ENCODE peak calls at places on chromosome 13, in four cellular contexts. X, Z, Q and O are unnamed samples.

GRCh38 chr13:95833713-95834112 is 156.8 kb downstream of the DNAJC3 start:
- DNase-seq in X (no peak), Z (no peak), Q (no peak), O (no peak)

GRCh38 chr13:39417643-39418042 is 185.3 kb downstream of the LHFPL6 start:
- DNase-seq in Q (no peak), X (no peak), Z (no peak), O (no peak)

GRCh38 chr13:66689037-66689619 is 541.0 kb downstream of the PCDH9 start:
- DNase-seq in Q (no peak), Z (no peak), X (no peak), O (no peak)

GRCh38 chr13:43880451-43880850 is 747 bp downstream of the LACC1 start:
- DNase-seq in Z (no peak), Q (no peak), X (no peak), O (no peak)

GRCh38 chr13:110023729-110024645 is 237.6 kb upstream of the IRS2 start:
- DNase-seq in Z (no peak), X (peak), Q (no peak), O (peak)

GRCh38 chr13:32838985-32839384 is 177.2 kb upstream of the KL start:
- DNase-seq in Q (no peak), X (no peak), Z (no peak), O (no peak)

GRCh38 chr13:20197361-20197834 is 4.7 kb upstream of the GJB2 start:
- DNase-seq in Q (peak), X (no peak), Z (no peak), O (no peak)

GRCh38 chr13:101307181-101307701 is 109.1 kb downstream of the NALCN start:
- DNase-seq in Q (no peak), X (no peak), Z (no peak), O (no peak)

GRCh38 chr13:76884167-76884566 is 2.0 kb downstream of the KCTD12 start:
- DNase-seq in X (peak), Z (no peak), Q (no peak), O (no peak)

GRCh38 chr13:46753137-46753536 is 43.8 kb downstream of the ESD start:
- DNase-seq in Z (no peak), Q (no peak), X (no peak), O (no peak)

GRCh38 chr13:99968521-99969367 is 2.8 kb downstream of the ZIC5 start:
- DNase-seq in X (no peak), Z (peak), Q (no peak), O (no peak)

GRCh38 chr13:102220681-102221228 is 181.1 kb downstream of the FGF14 start:
- DNase-seq in Q (no peak), Z (no peak), X (no peak), O (no peak)

GRCh38 chr13:77150651-77151050 is 123.7 kb upstream of the FBXL3 start:
- DNase-seq in X (no peak), Z (no peak), Q (no peak), O (no peak)

GRCh38 chr13:104953588-104953987 is 1581.9 kb downstream of the EFNB2 start:
- DNase-seq in Q (no peak), Z (no peak), X (no peak), O (no peak)

GRCh38 chr13:31944262-31945160 is 87.1 kb upstream of the FRY start:
- DNase-seq in Z (no peak), X (no peak), Q (no peak), O (no peak)

GRCh38 chr13:46679369-46680180 is 117.4 kb downstream of the ESD start:
- DNase-seq in X (no peak), Z (no peak), Q (peak), O (no peak)

GRCh38 chr13:41365636-41366035 is 54.6 kb downstream of the NAA16 start:
- DNase-seq in Z (no peak), Q (no peak), X (no peak), O (no peak)

GRCh38 chr13:90032841-90033493 is 1314.5 kb upstream of the MIR17HG start:
- DNase-seq in X (no peak), Z (no peak), Q (no peak), O (no peak)

GRCh38 chr13:37869756-37870488 is at the start of gene TRPC4:
- DNase-seq in Q (no peak), Z (no peak), X (peak), O (peak)

GRCh38 chr13:110390572-110390971 is 83.5 kb downstream of the COL4A2 start:
- DNase-seq in X (no peak), Q (no peak), Z (no peak), O (no peak)

GRCh38 chr13:19650742-19651141 is 17.3 kb downstream of the MPHOSPH8 start:
- DNase-seq in X (no peak), Z (no peak), Q (no peak), O (no peak)

GRCh38 chr13:37995052-37995451 is 125.5 kb upstream of the TRPC4 start:
- DNase-seq in Z (no peak), Q (no peak), X (no peak), O (no peak)

GRCh38 chr13:27355894-27356293 is 68.5 kb upstream of the GTF3A start:
- DNase-seq in X (no peak), Q (no peak), Z (no peak), O (no peak)

GRCh38 chr13:107516517-107516916 is 698.8 kb downstream of the LIG4 start:
- DNase-seq in Q (no peak), Z (no peak), X (no peak), O (no peak)

GRCh38 chr13:23794267-23795161 is 94.7 kb downstream of the MIPEP start:
- DNase-seq in Q (no peak), Z (no peak), X (no peak), O (no peak)

GRCh38 chr13:67130444-67130843 is 99.7 kb downstream of the PCDH9 start:
- DNase-seq in X (no peak), Q (no peak), Z (no peak), O (no peak)

GRCh38 chr13:112729408-112729807 is 39.6 kb downstream of the ATP11A start:
- DNase-seq in X (no peak), Q (no peak), Z (no peak), O (no peak)

GRCh38 chr13:66657165-66657895 is 572.8 kb downstream of the PCDH9 start:
- DNase-seq in Q (no peak), Z (no peak), X (peak), O (no peak)

DNA sequence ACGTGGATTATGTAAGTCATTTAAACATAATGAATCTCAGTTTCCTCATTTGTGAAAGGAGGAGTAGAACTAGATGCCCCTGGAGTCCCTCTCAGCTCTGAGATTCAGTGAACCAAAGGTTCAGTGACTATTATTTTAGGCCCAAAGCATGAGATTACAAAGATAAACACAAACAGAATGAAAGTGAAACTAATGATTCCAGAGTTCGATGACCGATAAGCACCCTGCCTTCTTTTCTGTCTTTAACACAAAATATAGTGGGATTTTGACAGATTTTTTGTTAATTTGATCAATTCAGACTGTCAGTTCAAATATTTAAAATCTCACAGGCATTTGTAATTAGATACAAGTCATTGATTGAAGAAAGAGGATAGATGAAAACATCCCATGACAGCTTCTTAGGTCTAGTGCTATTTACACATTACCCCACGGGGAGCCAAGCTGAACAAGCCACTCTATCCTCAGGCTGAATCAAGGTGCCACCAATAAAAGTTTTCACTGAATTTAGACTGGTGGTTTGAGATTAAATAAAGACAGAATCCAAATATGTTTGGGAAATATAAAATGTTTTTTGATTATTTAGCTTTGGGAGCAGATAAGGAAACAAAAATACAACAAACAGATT is 64.6 kb upstream of the RAP2A start:
- DNase-seq in Z (no peak), Q (peak), X (no peak), O (no peak)
- H3K27ac ChIP-seq in Z (peak), Q (peak), X (peak), O (no peak)

DNA sequence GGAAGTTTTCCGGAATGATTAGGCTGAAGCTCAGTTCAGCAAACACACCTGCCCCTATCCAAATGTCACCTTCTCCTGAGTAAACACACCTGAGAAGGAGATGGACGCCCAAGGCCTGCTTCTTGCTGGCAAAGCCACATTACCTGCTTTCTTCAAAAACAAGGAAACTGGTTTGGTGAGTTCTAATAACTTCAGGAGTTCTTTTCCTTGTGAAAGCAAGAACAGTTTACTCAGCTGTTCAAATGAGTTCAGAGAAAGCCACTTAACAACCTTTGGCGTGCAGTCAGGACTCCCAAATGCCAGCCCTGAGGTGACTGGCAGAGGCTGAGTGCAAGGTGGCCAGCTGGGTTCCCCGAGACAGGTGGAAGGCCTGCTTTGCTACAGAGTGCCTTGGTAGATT is 160.5 kb downstream of the STK24 start:
- DNase-seq in X (peak), Q (no peak), Z (no peak), O (no peak)
- H3K27ac ChIP-seq in X (peak), Q (no peak), Z (no peak), O (no peak)

DNA sequence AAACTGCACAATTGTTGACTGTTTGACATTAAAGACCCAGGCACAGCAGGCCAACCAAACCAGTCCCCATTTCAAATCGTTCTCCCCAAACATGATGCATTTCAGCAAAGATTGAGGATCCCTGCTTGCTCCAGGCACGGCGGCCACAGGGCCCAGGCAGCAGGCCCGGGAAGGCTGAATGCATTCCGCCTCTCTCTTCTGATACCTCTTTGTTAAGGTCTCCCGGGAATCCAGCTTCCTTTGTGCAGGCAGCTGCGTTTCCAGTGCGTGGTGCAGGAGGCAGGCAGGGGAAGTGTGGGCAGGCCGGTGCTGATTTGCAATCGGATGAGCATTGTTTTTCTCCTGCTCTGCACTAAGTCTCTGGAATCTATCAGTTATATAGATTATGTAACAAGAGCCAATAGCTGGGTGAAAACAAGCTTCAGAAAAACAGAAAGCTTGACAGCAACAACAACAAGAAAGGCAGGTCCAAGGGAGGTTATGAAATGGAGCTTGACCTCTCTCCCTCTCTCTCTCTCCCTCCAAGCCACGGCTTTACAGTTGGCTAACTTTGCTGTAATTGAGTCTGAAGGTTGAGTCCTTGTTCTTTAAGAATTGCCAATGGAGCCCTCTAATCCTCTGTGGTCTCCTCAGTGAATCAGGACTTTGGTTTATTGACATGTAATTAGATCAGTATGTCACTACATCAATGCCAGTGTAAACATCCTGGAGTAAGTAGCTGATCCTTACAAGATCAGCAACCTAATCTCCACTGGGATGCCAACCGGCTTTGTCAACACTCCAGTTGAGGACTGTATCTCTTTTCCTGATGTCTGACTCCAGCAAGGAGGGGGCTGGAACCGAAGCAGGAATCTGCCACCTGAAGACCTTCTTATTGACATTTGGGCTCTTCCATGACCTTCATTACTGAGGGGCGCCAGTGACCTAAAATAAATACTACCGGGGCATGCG is 338.0 kb downstream of the TEX29 start:
- DNase-seq in Q (no peak), Z (peak), X (no peak), O (no peak)
- H3K27ac ChIP-seq in Q (no peak), Z (no peak), X (no peak), O (no peak)

GRCh38 chr13:35964764-35965163 is 166.4 kb downstream of the DCLK1 start:
- DNase-seq in Q (no peak), Z (no peak), X (no peak), O (no peak)
- H3K27ac ChIP-seq in Q (no peak), Z (no peak), X (no peak), O (peak)

GRCh38 chr13:98521876-98522275 is 55.0 kb downstream of the STK24 start:
- DNase-seq in X (no peak), Q (no peak), Z (no peak), O (no peak)

GRCh38 chr13:98524391-98524790 is 52.5 kb downstream of the STK24 start:
- DNase-seq in Z (no peak), X (no peak), Q (peak), O (no peak)

GRCh38 chr13:98525452-98525851 is 51.5 kb downstream of the STK24 start:
- DNase-seq in X (no peak), Z (no peak), Q (no peak), O (no peak)

GRCh38 chr13:98524793-98525192 is 52.1 kb downstream of the STK24 start:
- DNase-seq in Q (no peak), Z (no peak), X (no peak), O (no peak)

GRCh38 chr13:98523455-98524102 is 53.3 kb downstream of the STK24 start:
- DNase-seq in X (no peak), Z (no peak), Q (no peak), O (no peak)
- H3K27ac ChIP-seq in X (no peak), Z (no peak), Q (peak), O (no peak)

DNA sequence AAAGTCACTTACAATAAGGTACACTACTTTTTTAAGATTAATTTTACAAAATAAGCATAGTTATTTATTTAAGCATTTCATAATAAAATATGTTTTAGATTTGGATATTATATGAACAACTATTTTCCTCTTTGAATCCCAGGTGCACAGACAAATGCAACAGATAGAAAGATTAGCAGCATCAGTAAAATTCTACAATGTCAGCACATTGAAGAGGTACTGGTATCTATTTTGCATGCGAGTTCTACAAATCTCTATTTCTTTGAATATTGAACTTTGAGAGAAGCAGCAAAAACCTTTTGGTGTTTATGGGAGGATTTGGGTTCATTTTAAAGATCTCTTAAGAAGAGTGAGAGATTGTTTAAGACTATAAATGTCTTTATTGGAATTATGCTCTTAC is 558.6 kb upstream of the KLHL1 start:
- DNase-seq in Z (no peak), X (no peak), Q (no peak), O (no peak)
- H3K27ac ChIP-seq in Z (no peak), X (no peak), Q (no peak), O (no peak)

GRCh38 chr13:113907637-113908617 is 44.1 kb upstream of the GAS6 start:
- DNase-seq in Q (no peak), X (no peak), Z (peak), O (no peak)

GRCh38 chr13:113906566-113906965 is 42.7 kb upstream of the GAS6 start:
- DNase-seq in X (no peak), Z (no peak), Q (no peak), O (no peak)

GRCh38 chr13:113905018-113905417 is 41.1 kb upstream of the GAS6 start:
- DNase-seq in Q (no peak), Z (peak), X (no peak), O (no peak)

GRCh38 chr13:113904411-113904810 is 40.5 kb upstream of the GAS6 start:
- DNase-seq in Z (peak), Q (peak), X (no peak), O (no peak)

GRCh38 chr13:113905942-113906341 is 42.1 kb upstream of the GAS6 start:
- DNase-seq in X (no peak), Q (no peak), Z (no peak), O (no peak)
- H3K27ac ChIP-seq in X (no peak), Q (no peak), Z (no peak), O (peak)

GRCh38 chr13:30124131-30124768 is 183.1 kb downstream of the KATNAL1 start:
- DNase-seq in X (no peak), Z (no peak), Q (no peak), O (no peak)
- H3K27ac ChIP-seq in X (no peak), Z (no peak), Q (no peak), O (no peak)

DNA sequence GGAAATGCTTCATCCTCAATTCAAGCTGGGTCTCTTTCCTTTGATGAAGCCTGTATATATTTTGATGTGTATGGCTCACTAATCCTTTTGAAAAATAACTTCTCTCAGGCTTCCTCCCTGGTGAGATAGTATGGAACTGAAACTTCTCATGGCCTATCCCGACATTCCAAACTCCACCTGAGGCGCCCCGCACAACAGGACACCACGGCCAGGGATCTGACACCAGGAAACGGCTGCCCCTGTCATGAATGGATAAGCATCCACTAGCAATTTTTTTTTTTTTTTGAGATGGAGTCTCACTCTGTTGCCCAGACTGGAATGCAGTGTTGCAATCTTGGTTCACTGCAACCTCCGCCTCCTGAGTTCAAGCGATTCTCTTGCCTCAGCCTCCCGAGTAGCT is 16.4 kb downstream of the SLC7A1 start:
- DNase-seq in Q (no peak), Z (no peak), X (no peak), O (no peak)
- H3K27ac ChIP-seq in Q (no peak), Z (no peak), X (no peak), O (peak)

GRCh38 chr13:108944760-108945159 is 315.3 kb downstream of the MYO16 start:
- DNase-seq in Z (no peak), X (no peak), Q (no peak), O (no peak)
- H3K27ac ChIP-seq in Z (no peak), X (no peak), Q (no peak), O (no peak)